ENCODE peak calls at places on chromosomes 4 and X, in seven cellular contexts. Y is AG04449, U is fibroblast of lung, W is cardiac muscle cell, Z is WERI-Rb-1, F is psoas muscle, B is Panc1. S is an unnamed sample.

GRCh38 chrX:49177338-49177833 is 5.7 kb downstream of the PLP2 start:
- DNase-seq in Y (no peak), U (no peak), W (no peak), Z (peak; percentile 45), F (no peak), B (no peak), S (no peak)

GRCh38 chrX:39327255-39327654 is 526.0 kb downstream of the MID1IP1 start:
- DNase-seq in Y (no peak), U (no peak), W (no peak), Z (no peak), F (no peak), B (no peak), S (no peak)

GRCh38 chr4:85228264-85228663 is 246.7 kb upstream of the ARHGAP24 start:
- DNase-seq in Y (no peak), U (no peak), W (no peak), Z (no peak), F (no peak), B (no peak), S (no peak)

GRCh38 chr4:159764343-159764952 is 661.6 kb downstream of the RAPGEF2 start:
- DNase-seq in Y (no peak), U (peak; percentile 29), W (peak; percentile 69), Z (peak; percentile 51), F (no peak), B (no peak), S (peak; percentile 70)

GRCh38 chr4:40969499-40969898 is 219.7 kb downstream of the NSUN7 start:
- DNase-seq in Y (no peak), U (no peak), W (no peak), Z (no peak), F (no peak), B (no peak), S (no peak)

GRCh38 chr4:39446842-39447573 is 11.7 kb downstream of the RPL9 start:
- DNase-seq in Y (no peak), U (peak; percentile 60), W (peak; percentile 82), Z (no peak), F (peak; percentile 55), B (no peak), S (peak; percentile 52)

GRCh38 chrX:80014141-80014940 is at the start of gene TBX22:
- DNase-seq in Y (no peak), U (no peak), W (no peak), Z (no peak), F (no peak), B (no peak), S (no peak)

GRCh38 chr4:136992032-136992431 is 540.3 kb downstream of the PCDH18 start:
- DNase-seq in Y (no peak), U (no peak), W (peak; percentile 0), Z (no peak), F (no peak), B (no peak), S (no peak)

GRCh38 chr4:101393256-101393655 is 45.9 kb upstream of the PPP3CA start:
- DNase-seq in Y (no peak), U (peak; percentile 34), W (no peak), Z (no peak), F (no peak), B (no peak), S (no peak)

GRCh38 chr4:85030156-85030555 is 63.7 kb upstream of the WDFY3 start:
- DNase-seq in Y (no peak), U (no peak), W (no peak), Z (no peak), F (no peak), B (no peak), S (no peak)

GRCh38 chr4:99843413-99843812 is 26.8 kb downstream of the DAPP1 start:
- DNase-seq in Y (no peak), U (no peak), W (no peak), Z (no peak), F (no peak), B (no peak), S (no peak)

GRCh38 chr4:10738826-10739489 is 54.4 kb upstream of the CLNK start:
- DNase-seq in Y (no peak), U (no peak), W (no peak), Z (no peak), F (no peak), B (no peak), S (no peak)

GRCh38 chr4:98204236-98204553 is 57.0 kb upstream of the RAP1GDS1 start:
- DNase-seq in Y (no peak), U (no peak), W (no peak), Z (no peak), F (no peak), B (no peak), S (no peak)

GRCh38 chr4:145709843-145710242 is 29.9 kb downstream of the C4orf51 start:
- DNase-seq in Y (peak; percentile 86), U (peak; percentile 86), W (peak; percentile 75), Z (no peak), F (no peak), B (no peak), S (no peak)

GRCh38 chr4:156694413-156694812 is 277.2 kb downstream of the PDGFC start:
- DNase-seq in Y (no peak), U (no peak), W (no peak), Z (no peak), F (no peak), B (no peak), S (no peak)

GRCh38 chr4:72631296-72631695 is 62.3 kb upstream of the ADAMTS3 start:
- DNase-seq in Y (peak; percentile 9), U (peak; percentile 12), W (peak; percentile 73), Z (no peak), F (peak; percentile 41), B (no peak), S (no peak)

GRCh38 chr4:178102139-178102538 is 659.9 kb upstream of the AGA start:
- DNase-seq in Y (no peak), U (no peak), W (no peak), Z (no peak), F (no peak), B (no peak), S (no peak)

GRCh38 chr4:38106301-38106700 is 146.1 kb downstream of the PTTG2 start:
- DNase-seq in Y (no peak), U (peak; percentile 46), W (peak; percentile 74), Z (no peak), F (no peak), B (no peak), S (no peak)

GRCh38 chr4:94621491-94622080 is 136.2 kb upstream of the BMPR1B start:
- DNase-seq in Y (no peak), U (peak; percentile 71), W (peak; percentile 65), Z (peak; percentile 19), F (no peak), B (no peak), S (no peak)

DNA sequence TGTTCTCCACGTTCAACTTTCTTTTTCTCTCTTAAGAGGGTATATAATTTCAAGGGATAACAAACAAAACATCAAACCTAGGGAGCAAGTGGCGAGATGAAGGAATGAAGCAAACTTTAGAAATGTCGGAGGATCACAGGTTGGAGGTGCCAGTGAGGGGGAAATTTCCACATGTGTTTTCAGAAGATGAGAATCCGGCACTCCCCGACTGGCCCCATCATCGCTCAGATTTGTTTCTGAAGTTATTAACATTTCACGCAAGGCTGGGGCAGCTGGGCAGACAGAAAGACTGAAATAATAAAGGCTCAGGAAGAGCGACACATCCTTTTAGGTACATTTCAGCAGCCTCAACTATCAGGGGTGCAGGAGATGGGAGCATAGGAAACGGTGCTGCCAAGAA is 134.9 kb downstream of the SMIM20 start:
- DNase-seq in Y (no peak), U (no peak), W (peak; percentile 64), Z (no peak), F (peak; percentile 30), B (no peak), S (no peak)
- H3K4me3 ChIP-seq in Y (peak overlapping the region; percentile 12), U (no peak overlapping the region), W (no peak overlapping the region), Z (no peak overlapping the region), F (no peak overlapping the region), B (no peak overlapping the region), S (no peak overlapping the region)

DNA sequence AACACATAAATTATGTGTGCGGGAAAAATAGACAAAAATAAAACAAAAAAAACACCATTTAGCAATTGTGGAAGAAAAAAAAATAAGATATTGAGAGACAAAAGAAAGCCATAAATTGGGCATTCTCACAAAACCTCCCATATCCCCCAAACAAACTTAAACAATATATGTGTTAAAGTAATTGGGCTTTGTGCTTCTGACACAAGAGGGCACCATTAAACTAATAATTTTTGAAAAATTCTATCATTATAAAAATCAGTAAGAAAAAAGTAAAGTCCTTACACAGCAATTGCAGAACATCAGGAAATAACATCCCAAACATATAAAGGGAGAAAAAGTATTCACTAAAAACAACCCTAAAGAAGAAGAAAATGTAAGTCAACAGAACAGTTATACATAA is 880.7 kb downstream of the TECRL start:
- DNase-seq in Y (no peak), U (no peak), W (no peak), Z (no peak), F (no peak), B (no peak), S (no peak)
- TF ChIP-seq CTCF in Y (no peak), U (no peak), W (no peak), Z (no peak), F (no peak), B (peak; percentile 24), S (peak; percentile 29)

GRCh38 chr4:54677853-54678650 is 20.3 kb downstream of the KIT start:
- DNase-seq in Y (no peak), U (no peak), W (no peak), Z (no peak), F (no peak), B (no peak), S (no peak)

GRCh38 chr4:54685810-54686209 is 28.1 kb downstream of the KIT start:
- DNase-seq in Y (no peak), U (no peak), W (no peak), Z (no peak), F (no peak), B (no peak), S (no peak)

GRCh38 chr4:54687887-54688841 is 30.4 kb downstream of the KIT start:
- DNase-seq in Y (peak; percentile 65), U (no peak), W (no peak), Z (no peak), F (no peak), B (no peak), S (no peak)

GRCh38 chr4:54678826-54679225 is 21.1 kb downstream of the KIT start:
- DNase-seq in Y (no peak), U (no peak), W (no peak), Z (no peak), F (no peak), B (no peak), S (no peak)

GRCh38 chr4:54683616-54684346 is 26.0 kb downstream of the KIT start:
- DNase-seq in Y (no peak), U (peak; percentile 5), W (peak; percentile 32), Z (peak; percentile 23), F (no peak), B (peak; percentile 13), S (no peak)
- H3K4me3 ChIP-seq in Y (no peak overlapping the region), U (no peak overlapping the region), W (no peak overlapping the region), Z (no peak overlapping the region), F (no peak overlapping the region), B (no peak overlapping the region), S (no peak overlapping the region)

DNA sequence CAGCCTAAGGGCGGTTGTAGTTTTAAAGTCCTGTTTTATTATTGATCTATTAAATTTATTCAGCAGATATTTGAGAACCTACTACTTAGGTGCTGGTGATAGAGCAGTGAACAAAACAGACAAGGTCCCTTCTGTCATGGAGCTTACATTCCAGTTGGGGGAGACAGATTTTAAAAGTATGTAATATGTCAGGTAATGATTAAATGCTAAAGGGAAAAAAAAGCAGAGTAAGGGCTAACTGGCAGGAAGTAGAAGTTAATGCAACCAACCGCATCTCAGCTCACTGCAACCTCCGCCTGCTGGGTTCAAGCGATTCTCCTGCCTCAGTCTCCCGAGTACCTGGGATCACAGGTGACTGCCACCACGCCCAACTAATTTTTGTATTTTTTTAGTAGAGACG is 7.8 kb upstream of the MCUB start:
- DNase-seq in Y (no peak), U (no peak), W (no peak), Z (no peak), F (no peak), B (no peak), S (no peak)
- TF ChIP-seq CTCF in Y (no peak), U (no peak), W (no peak), Z (no peak), F (no peak), B (no peak), S (no peak)

S was measured in LNCaP clone FGC.